ENCODE peak calls at places on chromosomes 6 and 20, in seven cellular contexts. O is hepatocyte, K is mammary epithelial cell, D is aorta, F is stomach, U is Panc1, L is IMR-90. X is an unnamed sample.

GRCh38 chr6:38987503-38987902 is 61.1 kb upstream of the GLP1R start:
- DNase-seq in L (no peak), D (no peak), O (no peak), F (no peak), K (no peak), U (no peak), X (no peak)

GRCh38 chr20:38640486-38640885 is 38.9 kb downstream of the ARHGAP40 start:
- DNase-seq in L (no peak), F (no peak), K (no peak), U (no peak), O (no peak), D (no peak), X (no peak)

GRCh38 chr6:108751851-108752732 is 96.1 kb upstream of the ARMC2 start:
- DNase-seq in D (no peak), O (no peak), U (no peak), F (no peak), K (no peak), L (no peak), X (no peak)

GRCh38 chr6:72626126-72626525 is 4.3 kb downstream of the KCNQ5 start:
- DNase-seq in L (no peak), K (no peak), U (no peak), D (no peak), O (no peak), F (no peak), X (no peak)

GRCh38 chr20:47962286-47962685 is 177.0 kb upstream of the SULF2 start:
- DNase-seq in K (no peak), U (no peak), L (no peak), F (no peak), O (no peak), D (no peak), X (no peak)

GRCh38 chr6:154686162-154686561 is 47.1 kb upstream of the SCAF8 start:
- DNase-seq in F (no peak), L (no peak), K (no peak), U (no peak), D (no peak), O (no peak), X (no peak)

GRCh38 chr6:130672153-130672552 is 155.1 kb upstream of the SMLR1 start:
- DNase-seq in K (no peak), L (no peak), U (no peak), O (no peak), D (no peak), F (no peak), X (no peak)

GRCh38 chr20:4708856-4709255 is 12.9 kb upstream of the PRND start:
- DNase-seq in O (no peak), F (no peak), U (no peak), D (no peak), L (no peak), K (no peak), X (no peak)

DNA sequence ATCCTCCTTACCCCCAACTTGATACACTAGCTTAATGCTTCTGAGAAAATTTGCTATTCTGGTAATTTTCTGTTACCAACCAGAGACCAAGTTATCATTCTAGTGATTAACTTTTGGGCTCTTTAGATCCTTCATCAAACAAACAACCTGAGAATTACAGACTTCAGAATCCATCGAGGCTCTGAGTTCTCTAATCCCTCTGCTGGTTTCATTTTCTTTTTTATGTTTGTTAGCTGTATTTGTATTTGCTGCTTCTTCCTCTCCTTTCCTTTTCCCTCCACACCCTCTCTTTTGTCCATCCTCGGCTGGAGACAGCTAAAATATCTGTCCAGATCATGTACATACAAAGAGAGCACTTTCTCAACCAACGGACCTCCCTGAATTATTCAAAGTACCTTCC is 98.7 kb upstream of the RIPOR2 start:
- DNase-seq in L (no peak), U (no peak), O (no peak), D (no peak), F (no peak), K (no peak), X (no peak)
- H3K4me3 ChIP-seq in L (peak overlapping the region; percentile 9), U (no peak overlapping the region), O (no peak overlapping the region), D (no peak overlapping the region), F (peak overlapping the region; percentile 14), K (no peak overlapping the region), X (peak overlapping the region; percentile 11)

GRCh38 chr6:28462401-28462800 is 19.1 kb upstream of the ZSCAN23 start:
- DNase-seq in L (no peak), K (peak; percentile 44), U (no peak), O (no peak), D (no peak), F (no peak), X (no peak)
- H3K27me3 ChIP-seq in L (peaks cover 2% of the 10 kb centered on the region), K (peaks cover 4% of the 10 kb centered on the region), U (peaks cover 15% of the 10 kb centered on the region), O (peaks cover 20% of the 10 kb centered on the region), D (no peaks in the 10 kb centered on the region), F (peaks cover 67% of the 10 kb centered on the region), X (peaks cover 7% of the 10 kb centered on the region)

GRCh38 chr20:18166939-18167338 is 29.3 kb downstream of the KAT14 start:
- DNase-seq in D (no peak), F (no peak), O (no peak), U (no peak), K (no peak), L (no peak), X (no peak)
- H3K4me3 ChIP-seq in D (no peak overlapping the region), F (no peak overlapping the region), O (no peak overlapping the region), U (no peak overlapping the region), K (no peak overlapping the region), L (no peak overlapping the region), X (no peak overlapping the region)

DNA sequence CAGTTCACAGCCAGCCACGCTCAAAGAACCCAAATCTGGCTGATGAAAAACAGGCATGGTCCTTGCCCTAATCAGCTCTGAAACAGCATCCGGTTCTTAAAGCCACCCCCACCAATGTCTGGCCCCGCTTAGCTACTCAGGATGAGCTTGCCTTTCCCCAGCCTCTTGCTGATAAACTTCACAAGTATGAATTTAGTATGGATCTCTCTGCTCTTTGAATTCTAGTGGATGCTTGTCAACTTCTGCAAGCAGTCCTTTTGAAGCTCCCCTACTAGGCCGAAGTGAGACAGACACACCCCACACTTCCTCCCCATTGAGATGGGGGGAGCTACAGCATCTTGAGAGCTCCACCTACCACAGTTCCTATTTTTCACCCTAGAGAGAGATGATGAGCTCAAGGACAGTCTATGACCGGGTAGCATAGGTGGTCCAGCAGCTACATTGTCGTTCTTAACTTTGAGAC is 36.7 kb downstream of the EBF4 start:
- DNase-seq in U (no peak), O (no peak), F (no peak), D (no peak), K (no peak), L (no peak), X (no peak)
- H3K27me3 ChIP-seq in U (no peaks in the 10 kb centered on the region), O (no peaks in the 10 kb centered on the region), F (no peaks in the 10 kb centered on the region), D (no peaks in the 10 kb centered on the region), K (peaks cover 3% of the 10 kb centered on the region), L (peaks cover 10% of the 10 kb centered on the region), X (peaks cover 3% of the 10 kb centered on the region)

GRCh38 chr6:34684919-34685318 is 11.6 kb downstream of the ILRUN start:
- DNase-seq in D (no peak), U (no peak), K (no peak), F (no peak), O (no peak), L (no peak), X (no peak)
- H3K4me3 ChIP-seq in D (no peak overlapping the region), U (no peak overlapping the region), K (no peak overlapping the region), F (no peak overlapping the region), O (no peak overlapping the region), L (no peak overlapping the region), X (no peak overlapping the region)

GRCh38 chr6:40977085-40977484 is 61.9 kb downstream of the UNC5CL start:
- DNase-seq in O (no peak), D (no peak), K (no peak), L (no peak), F (no peak), U (no peak), X (no peak)

GRCh38 chr6:40972190-40972589 is 66.8 kb downstream of the UNC5CL start:
- DNase-seq in F (no peak), O (no peak), U (no peak), L (no peak), K (no peak), D (no peak), X (no peak)

GRCh38 chr6:40968620-40969145 is 70.3 kb downstream of the UNC5CL start:
- DNase-seq in F (no peak), U (no peak), L (no peak), K (no peak), D (no peak), O (no peak), X (no peak)

GRCh38 chr6:40973304-40973703 is 65.7 kb downstream of the UNC5CL start:
- DNase-seq in O (no peak), U (no peak), K (no peak), D (no peak), L (no peak), F (no peak), X (no peak)

GRCh38 chr6:40972814-40973213 is 66.2 kb downstream of the UNC5CL start:
- DNase-seq in F (no peak), K (no peak), D (no peak), O (no peak), U (no peak), L (no peak), X (no peak)
- H3K27me3 ChIP-seq in F (no peaks in the 10 kb centered on the region), K (no peaks in the 10 kb centered on the region), D (no peaks in the 10 kb centered on the region), O (no peaks in the 10 kb centered on the region), U (no peaks in the 10 kb centered on the region), L (peaks cover 10% of the 10 kb centered on the region), X (no peaks in the 10 kb centered on the region)

GRCh38 chr6:93139408-93140081 is 279.8 kb downstream of the EPHA7 start:
- DNase-seq in K (no peak), U (no peak), O (no peak), F (no peak), D (no peak), L (no peak), X (no peak)

GRCh38 chr6:93142382-93142781 is 277.0 kb downstream of the EPHA7 start:
- DNase-seq in O (no peak), D (no peak), U (no peak), L (no peak), K (no peak), F (no peak), X (no peak)
- H3K4me3 ChIP-seq in O (no peak overlapping the region), D (no peak overlapping the region), U (peak overlapping the region; percentile 41), L (no peak overlapping the region), K (no peak overlapping the region), F (no peak overlapping the region), X (peak overlapping the region; percentile 55)

GRCh38 chr20:59152559-59153354 is 10.9 kb upstream of the ZNF831 start:
- DNase-seq in F (no peak), K (no peak), U (no peak), O (no peak), D (no peak), L (no peak), X (no peak)

GRCh38 chr20:59153355-59153681 is 10.3 kb upstream of the ZNF831 start:
- DNase-seq in D (peak; percentile 69), F (no peak), K (no peak), U (no peak), O (no peak), L (no peak), X (peak; percentile 82)

GRCh38 chr20:59151820-59152219 is 11.8 kb upstream of the ZNF831 start:
- DNase-seq in F (no peak), U (no peak), D (no peak), L (no peak), K (no peak), O (no peak), X (no peak)

GRCh38 chr20:59154317-59155013 is 9.2 kb upstream of the ZNF831 start:
- DNase-seq in D (no peak), K (no peak), L (no peak), F (no peak), U (no peak), O (no peak), X (no peak)

DNA sequence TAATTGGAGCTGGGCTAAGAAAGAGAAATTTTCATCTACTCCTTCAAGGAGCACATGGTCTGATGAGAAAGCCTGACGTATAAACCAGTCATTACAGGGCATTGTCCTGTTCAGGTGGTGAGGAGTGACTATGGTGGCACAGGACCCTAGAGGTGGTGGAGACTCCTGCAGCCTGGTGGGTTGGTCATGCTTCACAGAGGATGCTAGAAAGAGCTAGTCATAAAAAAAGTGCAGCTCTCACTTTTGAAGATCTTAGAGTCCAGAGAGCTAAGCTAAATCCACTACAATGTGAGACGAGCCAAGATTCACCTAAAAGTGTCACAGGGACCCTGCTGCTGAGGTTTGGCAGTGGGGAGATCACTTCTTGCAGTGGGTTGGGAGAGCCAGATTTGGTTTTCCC is 9.8 kb upstream of the ZNF831 start:
- DNase-seq in F (no peak), D (no peak), O (no peak), K (no peak), L (no peak), U (no peak), X (no peak)
- H3K27me3 ChIP-seq in F (peaks cover 6% of the 10 kb centered on the region), D (no peaks in the 10 kb centered on the region), O (no peaks in the 10 kb centered on the region), K (peaks cover 14% of the 10 kb centered on the region), L (no peaks in the 10 kb centered on the region), U (peaks cover 10% of the 10 kb centered on the region), X (peaks cover 3% of the 10 kb centered on the region)